ENCODE peak calls at places on chromosomes 7 and 10, in ten cellular contexts. Q is GM20000, L is midbrain, C is cardiac muscle cell, H is left kidney, S is T-helper 2 cell, F is HEK293T, D is hepatocyte, U is AG10803, O is posterior cingulate gyrus. G is an unnamed sample.

GRCh38 chr10:125002044-125002422 is 60.1 kb downstream of the ZRANB1 start:
- DNase-seq in Q (peak), L (no peak), C (no peak), H (no peak), S (no peak), F (no peak), D (no peak), U (no peak), O (no peak), G (no peak)

GRCh38 chr10:99888623-99889022 is 106.2 kb downstream of the ABCC2 start:
- DNase-seq in Q (no peak), L (no peak), C (no peak), H (no peak), S (no peak), F (no peak), D (no peak), U (peak), O (no peak), G (no peak)

GRCh38 chr10:110209926-110210662 is 2.7 kb downstream of the MXI1 start:
- DNase-seq in Q (peak), L (peak), C (peak), H (peak), S (no peak), F (peak), D (peak), U (peak), O (no peak), G (no peak)

GRCh38 chr10:114084225-114084624 is 40.6 kb downstream of the ADRB1 start:
- DNase-seq in Q (no peak), L (no peak), C (no peak), H (no peak), S (no peak), F (no peak), D (no peak), U (no peak), O (no peak), G (no peak)

GRCh38 chr10:116654816-116655215 is 34.1 kb downstream of the PNLIPRP2 start:
- DNase-seq in Q (no peak), L (no peak), C (no peak), H (no peak), S (no peak), F (peak), D (no peak), U (no peak), O (no peak), G (no peak)

GRCh38 chr10:103757531-103758293 is 97.7 kb downstream of the SH3PXD2A start:
- DNase-seq in Q (no peak), L (no peak), C (no peak), H (peak), S (peak), F (no peak), D (peak), U (peak), O (no peak), G (no peak)

GRCh38 chr10:3123571-3124411 is 48.8 kb downstream of the PITRM1 start:
- DNase-seq in Q (no peak), L (no peak), C (no peak), H (no peak), S (no peak), F (no peak), D (no peak), U (no peak), O (no peak), G (no peak)

GRCh38 chr10:24465899-24466615 is 257.1 kb downstream of the KIAA1217 start:
- DNase-seq in Q (peak), L (no peak), C (no peak), H (peak), S (peak), F (no peak), D (peak), U (peak), O (no peak), G (no peak)

GRCh38 chr7:74449809-74450397 is 3.8 kb upstream of the GTF2IRD1 start:
- DNase-seq in Q (peak), L (peak), C (peak), H (peak), S (peak), F (peak), D (peak), U (peak), O (peak), G (peak)

GRCh38 chr10:112208981-112209380 is 25.4 kb upstream of the GPAM start:
- DNase-seq in Q (no peak), L (no peak), C (no peak), H (peak), S (no peak), F (no peak), D (no peak), U (peak), O (no peak), G (no peak)

GRCh38 chr7:39125849-39126248 is 148.1 kb downstream of the POU6F2 start:
- DNase-seq in Q (no peak), L (no peak), C (no peak), H (peak), S (no peak), F (no peak), D (no peak), U (no peak), O (no peak), G (no peak)

G was measured in NCI-H510A treated with DMSO at 0.1 percent for 48 hours.